ENCODE peak calls at places on chromosome 5, in ten cellular contexts. One of them, this sample, is unnamed.

GRCh38 chr5:59656351-59657254 is 236.9 kb downstream of the PDE4D start:
- DNase-seq in spleen: no peak
- DNase-seq in AG04450: no peak
- DNase-seq in suprapubic skin: no peak
- DNase-seq in MM.1S: no peak
- DNase-seq in CD8-positive, alpha-beta T cell: no peak
- DNase-seq in Karpas-422: no peak
- DNase-seq in left ventricle myocardium inferior: no peak
- DNase-seq in uterus: no peak
- DNase-seq in endothelial cell of umbilical vein: no peak
- DNase-seq in this sample: no peak

GRCh38 chr5:62708481-62709325 is 130.1 kb downstream of the LRRC70 start:
- DNase-seq in endothelial cell of umbilical vein: no peak
- DNase-seq in suprapubic skin: no peak
- DNase-seq in AG04450: no peak
- DNase-seq in MM.1S: no peak
- DNase-seq in CD8-positive, alpha-beta T cell: no peak
- DNase-seq in left ventricle myocardium inferior: no peak
- DNase-seq in Karpas-422: no peak
- DNase-seq in uterus: no peak
- DNase-seq in spleen: no peak
- DNase-seq in this sample: no peak

GRCh38 chr5:51652980-51653379 is 269.7 kb downstream of the ISL1 start:
- DNase-seq in uterus: no peak
- DNase-seq in left ventricle myocardium inferior: no peak
- DNase-seq in MM.1S: no peak
- DNase-seq in endothelial cell of umbilical vein: peak; percentile 70
- DNase-seq in CD8-positive, alpha-beta T cell: no peak
- DNase-seq in AG04450: no peak
- DNase-seq in spleen: no peak
- DNase-seq in Karpas-422: no peak
- DNase-seq in suprapubic skin: no peak
- DNase-seq in this sample: no peak

GRCh38 chr5:17132444-17133083 is 84.9 kb upstream of the BASP1 start:
- DNase-seq in uterus: no peak
- DNase-seq in left ventricle myocardium inferior: no peak
- DNase-seq in spleen: no peak
- DNase-seq in endothelial cell of umbilical vein: peak; percentile 67
- DNase-seq in CD8-positive, alpha-beta T cell: no peak
- DNase-seq in AG04450: no peak
- DNase-seq in Karpas-422: peak; percentile 77
- DNase-seq in suprapubic skin: no peak
- DNase-seq in MM.1S: peak; percentile 14
- DNase-seq in this sample: no peak

GRCh38 chr5:57185301-57185700 is 11.4 kb downstream of the GPBP1 start:
- DNase-seq in uterus: no peak
- DNase-seq in MM.1S: no peak
- DNase-seq in endothelial cell of umbilical vein: no peak
- DNase-seq in left ventricle myocardium inferior: no peak
- DNase-seq in spleen: no peak
- DNase-seq in Karpas-422: no peak
- DNase-seq in CD8-positive, alpha-beta T cell: no peak
- DNase-seq in AG04450: no peak
- DNase-seq in suprapubic skin: no peak
- DNase-seq in this sample: no peak

GRCh38 chr5:97181856-97182545 is 1.0 kb downstream of the RIOK2 start:
- DNase-seq in spleen: no peak
- DNase-seq in AG04450: no peak
- DNase-seq in left ventricle myocardium inferior: no peak
- DNase-seq in MM.1S: no peak
- DNase-seq in Karpas-422: no peak
- DNase-seq in endothelial cell of umbilical vein: peak; percentile 2
- DNase-seq in suprapubic skin: no peak
- DNase-seq in uterus: no peak
- DNase-seq in CD8-positive, alpha-beta T cell: no peak
- DNase-seq in this sample: no peak

GRCh38 chr5:55634204-55634785 is 77.8 kb downstream of the SLC38A9 start:
- DNase-seq in MM.1S: no peak
- DNase-seq in left ventricle myocardium inferior: no peak
- DNase-seq in endothelial cell of umbilical vein: no peak
- DNase-seq in spleen: no peak
- DNase-seq in suprapubic skin: no peak
- DNase-seq in CD8-positive, alpha-beta T cell: no peak
- DNase-seq in AG04450: no peak
- DNase-seq in uterus: peak; percentile 57
- DNase-seq in Karpas-422: no peak
- DNase-seq in this sample: no peak

GRCh38 chr5:133267601-133268000 is 215.8 kb downstream of the HSPA4 start:
- DNase-seq in left ventricle myocardium inferior: no peak
- DNase-seq in Karpas-422: no peak
- DNase-seq in endothelial cell of umbilical vein: no peak
- DNase-seq in MM.1S: peak; percentile 28
- DNase-seq in suprapubic skin: no peak
- DNase-seq in uterus: no peak
- DNase-seq in AG04450: no peak
- DNase-seq in spleen: no peak
- DNase-seq in CD8-positive, alpha-beta T cell: no peak
- DNase-seq in this sample: no peak

GRCh38 chr5:150155258-150156032 is at the start of gene PDGFRB:
- DNase-seq in CD8-positive, alpha-beta T cell: peak; percentile 30
- DNase-seq in endothelial cell of umbilical vein: peak; percentile 56
- DNase-seq in left ventricle myocardium inferior: peak; percentile 91
- DNase-seq in uterus: peak; percentile 97
- DNase-seq in MM.1S: peak; percentile 24
- DNase-seq in spleen: peak; percentile 90
- DNase-seq in Karpas-422: no peak
- DNase-seq in suprapubic skin: peak; percentile 95
- DNase-seq in AG04450: peak; percentile 78
- DNase-seq in this sample: no peak

GRCh38 chr5:137462816-137463520 is 36.2 kb downstream of the SPOCK1 start:
- DNase-seq in MM.1S: no peak
- DNase-seq in Karpas-422: no peak
- DNase-seq in spleen: no peak
- DNase-seq in left ventricle myocardium inferior: no peak
- DNase-seq in suprapubic skin: no peak
- DNase-seq in CD8-positive, alpha-beta T cell: no peak
- DNase-seq in uterus: no peak
- DNase-seq in endothelial cell of umbilical vein: no peak
- DNase-seq in AG04450: no peak
- DNase-seq in this sample: no peak

GRCh38 chr5:137122075-137122474 is 377.1 kb downstream of the SPOCK1 start:
- DNase-seq in CD8-positive, alpha-beta T cell: no peak
- DNase-seq in uterus: no peak
- DNase-seq in spleen: no peak
- DNase-seq in AG04450: no peak
- DNase-seq in left ventricle myocardium inferior: no peak
- DNase-seq in MM.1S: no peak
- DNase-seq in Karpas-422: no peak
- DNase-seq in suprapubic skin: no peak
- DNase-seq in endothelial cell of umbilical vein: no peak
- DNase-seq in this sample: no peak

GRCh38 chr5:82641362-82641988 is 363.3 kb upstream of the RPS23 start:
- DNase-seq in uterus: peak; percentile 74
- DNase-seq in CD8-positive, alpha-beta T cell: no peak
- DNase-seq in AG04450: peak; percentile 65
- DNase-seq in MM.1S: peak; percentile 77
- DNase-seq in suprapubic skin: peak; percentile 86
- DNase-seq in left ventricle myocardium inferior: peak; percentile 30
- DNase-seq in Karpas-422: peak; percentile 78
- DNase-seq in endothelial cell of umbilical vein: peak; percentile 81
- DNase-seq in spleen: no peak
- DNase-seq in this sample: no peak

GRCh38 chr5:97172227-97172626 is 10.8 kb downstream of the RIOK2 start:
- DNase-seq in AG04450: no peak
- DNase-seq in spleen: no peak
- DNase-seq in left ventricle myocardium inferior: no peak
- DNase-seq in Karpas-422: no peak
- DNase-seq in CD8-positive, alpha-beta T cell: no peak
- DNase-seq in uterus: no peak
- DNase-seq in suprapubic skin: no peak
- DNase-seq in MM.1S: no peak
- DNase-seq in endothelial cell of umbilical vein: no peak
- DNase-seq in this sample: no peak

GRCh38 chr5:172705576-172706084 is 64.6 kb downstream of the NEURL1B start:
- DNase-seq in suprapubic skin: no peak
- DNase-seq in CD8-positive, alpha-beta T cell: no peak
- DNase-seq in left ventricle myocardium inferior: no peak
- DNase-seq in MM.1S: no peak
- DNase-seq in Karpas-422: no peak
- DNase-seq in AG04450: no peak
- DNase-seq in uterus: no peak
- DNase-seq in endothelial cell of umbilical vein: no peak
- DNase-seq in spleen: peak; percentile 1
- DNase-seq in this sample: no peak

GRCh38 chr5:135194573-135195266 is 160.7 kb upstream of the PITX1 start:
- DNase-seq in endothelial cell of umbilical vein: no peak
- DNase-seq in AG04450: no peak
- DNase-seq in MM.1S: no peak
- DNase-seq in suprapubic skin: no peak
- DNase-seq in Karpas-422: no peak
- DNase-seq in uterus: no peak
- DNase-seq in CD8-positive, alpha-beta T cell: no peak
- DNase-seq in left ventricle myocardium inferior: no peak
- DNase-seq in spleen: no peak
- DNase-seq in this sample: no peak

GRCh38 chr5:74875994-74876791 is 10.0 kb upstream of the FAM169A start:
- DNase-seq in CD8-positive, alpha-beta T cell: no peak
- DNase-seq in Karpas-422: no peak
- DNase-seq in suprapubic skin: no peak
- DNase-seq in spleen: no peak
- DNase-seq in MM.1S: no peak
- DNase-seq in uterus: no peak
- DNase-seq in AG04450: no peak
- DNase-seq in left ventricle myocardium inferior: no peak
- DNase-seq in endothelial cell of umbilical vein: no peak
- DNase-seq in this sample: no peak

GRCh38 chr5:10111575-10111974 is 138.1 kb downstream of the ATPSCKMT start:
- DNase-seq in MM.1S: peak; percentile 27
- DNase-seq in Karpas-422: peak; percentile 79
- DNase-seq in AG04450: peak; percentile 33
- DNase-seq in uterus: no peak
- DNase-seq in suprapubic skin: no peak
- DNase-seq in left ventricle myocardium inferior: no peak
- DNase-seq in spleen: no peak
- DNase-seq in CD8-positive, alpha-beta T cell: no peak
- DNase-seq in endothelial cell of umbilical vein: no peak
- DNase-seq in this sample: no peak

GRCh38 chr5:74622944-74623343 is 17.6 kb downstream of the ENC1 start:
- DNase-seq in uterus: no peak
- DNase-seq in endothelial cell of umbilical vein: no peak
- DNase-seq in left ventricle myocardium inferior: no peak
- DNase-seq in CD8-positive, alpha-beta T cell: no peak
- DNase-seq in AG04450: no peak
- DNase-seq in suprapubic skin: no peak
- DNase-seq in MM.1S: no peak
- DNase-seq in Karpas-422: no peak
- DNase-seq in spleen: no peak
- DNase-seq in this sample: no peak

GRCh38 chr5:109929371-109929770 is 239.6 kb downstream of the MAN2A1 start:
- DNase-seq in CD8-positive, alpha-beta T cell: no peak
- DNase-seq in Karpas-422: no peak
- DNase-seq in uterus: no peak
- DNase-seq in MM.1S: no peak
- DNase-seq in spleen: no peak
- DNase-seq in AG04450: no peak
- DNase-seq in left ventricle myocardium inferior: no peak
- DNase-seq in endothelial cell of umbilical vein: no peak
- DNase-seq in suprapubic skin: no peak
- DNase-seq in this sample: no peak

GRCh38 chr5:138275895-138276294 is 1.5 kb upstream of the GFRA3 start:
- DNase-seq in left ventricle myocardium inferior: no peak
- DNase-seq in MM.1S: no peak
- DNase-seq in spleen: no peak
- DNase-seq in AG04450: no peak
- DNase-seq in Karpas-422: no peak
- DNase-seq in suprapubic skin: no peak
- DNase-seq in uterus: no peak
- DNase-seq in endothelial cell of umbilical vein: no peak
- DNase-seq in CD8-positive, alpha-beta T cell: no peak
- DNase-seq in this sample: no peak

GRCh38 chr5:74155501-74155900 is 485.0 kb downstream of the ENC1 start:
- DNase-seq in MM.1S: no peak
- DNase-seq in spleen: no peak
- DNase-seq in CD8-positive, alpha-beta T cell: no peak
- DNase-seq in AG04450: no peak
- DNase-seq in uterus: no peak
- DNase-seq in endothelial cell of umbilical vein: no peak
- DNase-seq in left ventricle myocardium inferior: no peak
- DNase-seq in suprapubic skin: no peak
- DNase-seq in Karpas-422: no peak
- DNase-seq in this sample: no peak

GRCh38 chr5:25905646-25906045 is 1132.7 kb downstream of the CDH9 start:
- DNase-seq in spleen: no peak
- DNase-seq in MM.1S: no peak
- DNase-seq in CD8-positive, alpha-beta T cell: no peak
- DNase-seq in suprapubic skin: no peak
- DNase-seq in left ventricle myocardium inferior: no peak
- DNase-seq in uterus: no peak
- DNase-seq in Karpas-422: no peak
- DNase-seq in AG04450: no peak
- DNase-seq in endothelial cell of umbilical vein: no peak
- DNase-seq in this sample: no peak
- H3K9me3 ChIP-seq in spleen: peaks cover 21% of the 10 kb centered on the region
- H3K9me3 ChIP-seq in MM.1S: no peaks in the 10 kb centered on the region
- H3K9me3 ChIP-seq in CD8-positive, alpha-beta T cell: no peaks in the 10 kb centered on the region
- H3K9me3 ChIP-seq in suprapubic skin: no peaks in the 10 kb centered on the region
- H3K9me3 ChIP-seq in left ventricle myocardium inferior: peaks cover 13% of the 10 kb centered on the region
- H3K9me3 ChIP-seq in uterus: no peaks in the 10 kb centered on the region
- H3K9me3 ChIP-seq in Karpas-422: no peaks in the 10 kb centered on the region
- H3K9me3 ChIP-seq in AG04450: peaks cover 22% of the 10 kb centered on the region
- H3K9me3 ChIP-seq in endothelial cell of umbilical vein: peaks cover 2% of the 10 kb centered on the region
- H3K9me3 ChIP-seq in this sample: no peaks in the 10 kb centered on the region

GRCh38 chr5:179079165-179079987 is 19.2 kb downstream of the ZNF354C start:
- DNase-seq in uterus: no peak
- DNase-seq in MM.1S: no peak
- DNase-seq in suprapubic skin: no peak
- DNase-seq in endothelial cell of umbilical vein: no peak
- DNase-seq in spleen: no peak
- DNase-seq in CD8-positive, alpha-beta T cell: no peak
- DNase-seq in AG04450: no peak
- DNase-seq in left ventricle myocardium inferior: no peak
- DNase-seq in Karpas-422: no peak
- DNase-seq in this sample: no peak
- H3K9me3 ChIP-seq in uterus: peaks cover 96% of the 10 kb centered on the region
- H3K9me3 ChIP-seq in MM.1S: no peaks in the 10 kb centered on the region
- H3K9me3 ChIP-seq in suprapubic skin: peaks cover 70% of the 10 kb centered on the region
- H3K9me3 ChIP-seq in endothelial cell of umbilical vein: peaks cover 23% of the 10 kb centered on the region
- H3K9me3 ChIP-seq in spleen: peaks cover 100% of the 10 kb centered on the region
- H3K9me3 ChIP-seq in CD8-positive, alpha-beta T cell: peaks cover 66% of the 10 kb centered on the region
- H3K9me3 ChIP-seq in AG04450: peaks cover 44% of the 10 kb centered on the region
- H3K9me3 ChIP-seq in left ventricle myocardium inferior: peaks cover 100% of the 10 kb centered on the region
- H3K9me3 ChIP-seq in Karpas-422: peaks cover 37% of the 10 kb centered on the region
- H3K9me3 ChIP-seq in this sample: peaks cover 42% of the 10 kb centered on the region

GRCh38 chr5:2658421-2658820 is 93.1 kb downstream of the IRX2 start:
- DNase-seq in Karpas-422: no peak
- DNase-seq in CD8-positive, alpha-beta T cell: no peak
- DNase-seq in suprapubic skin: no peak
- DNase-seq in left ventricle myocardium inferior: no peak
- DNase-seq in MM.1S: no peak
- DNase-seq in uterus: no peak
- DNase-seq in endothelial cell of umbilical vein: no peak
- DNase-seq in AG04450: no peak
- DNase-seq in spleen: no peak
- DNase-seq in this sample: no peak
- H3K9me3 ChIP-seq in Karpas-422: no peaks in the 10 kb centered on the region
- H3K9me3 ChIP-seq in CD8-positive, alpha-beta T cell: no peaks in the 10 kb centered on the region
- H3K9me3 ChIP-seq in suprapubic skin: no peaks in the 10 kb centered on the region
- H3K9me3 ChIP-seq in left ventricle myocardium inferior: no peaks in the 10 kb centered on the region
- H3K9me3 ChIP-seq in MM.1S: no peaks in the 10 kb centered on the region
- H3K9me3 ChIP-seq in uterus: no peaks in the 10 kb centered on the region
- H3K9me3 ChIP-seq in endothelial cell of umbilical vein: no peaks in the 10 kb centered on the region
- H3K9me3 ChIP-seq in AG04450: peaks cover 52% of the 10 kb centered on the region
- H3K9me3 ChIP-seq in spleen: peaks cover 3% of the 10 kb centered on the region
- H3K9me3 ChIP-seq in this sample: no peaks in the 10 kb centered on the region

GRCh38 chr5:27158171-27158570 is 119.8 kb upstream of the CDH9 start:
- DNase-seq in AG04450: no peak
- DNase-seq in MM.1S: no peak
- DNase-seq in uterus: no peak
- DNase-seq in suprapubic skin: no peak
- DNase-seq in Karpas-422: no peak
- DNase-seq in left ventricle myocardium inferior: no peak
- DNase-seq in spleen: no peak
- DNase-seq in endothelial cell of umbilical vein: no peak
- DNase-seq in CD8-positive, alpha-beta T cell: no peak
- DNase-seq in this sample: no peak
- H3K9me3 ChIP-seq in AG04450: no peaks in the 10 kb centered on the region
- H3K9me3 ChIP-seq in MM.1S: no peaks in the 10 kb centered on the region
- H3K9me3 ChIP-seq in uterus: no peaks in the 10 kb centered on the region
- H3K9me3 ChIP-seq in suprapubic skin: peaks cover 19% of the 10 kb centered on the region
- H3K9me3 ChIP-seq in Karpas-422: peaks cover 16% of the 10 kb centered on the region
- H3K9me3 ChIP-seq in left ventricle myocardium inferior: peaks cover 71% of the 10 kb centered on the region
- H3K9me3 ChIP-seq in spleen: peaks cover 76% of the 10 kb centered on the region
- H3K9me3 ChIP-seq in endothelial cell of umbilical vein: peaks cover 3% of the 10 kb centered on the region
- H3K9me3 ChIP-seq in CD8-positive, alpha-beta T cell: no peaks in the 10 kb centered on the region
- H3K9me3 ChIP-seq in this sample: no peaks in the 10 kb centered on the region

This sample was measured in T-helper 17 cell.